ENCODE peak calls at places on chromosome 2, in six cellular contexts. M, G, R, W, K and S are unnamed samples.

GRCh38 chr2:223054193-223054781 is 2.3 kb downstream of the KCNE4 start:
- DNase-seq in M (no peak), G (no peak), R (peak; percentile 71), W (no peak), K (peak; percentile 92), S (no peak)

GRCh38 chr2:144137269-144137668 is 382.6 kb downstream of the ZEB2 start:
- DNase-seq in M (no peak), G (no peak), R (no peak), W (no peak), K (no peak), S (no peak)

GRCh38 chr2:114127372-114127771 is 237.5 kb downstream of the ACTR3 start:
- DNase-seq in M (no peak), G (no peak), R (no peak), W (no peak), K (no peak), S (no peak)

GRCh38 chr2:200300650-200301314 is 5.7 kb upstream of the SPATS2L start:
- DNase-seq in M (peak; percentile 77), G (no peak), R (peak; percentile 45), W (no peak), K (no peak), S (no peak)

GRCh38 chr2:54627973-54628372 is 95.5 kb upstream of the EML6 start:
- DNase-seq in M (no peak), G (no peak), R (no peak), W (no peak), K (no peak), S (no peak)

GRCh38 chr2:160061533-160062282 is 707 bp downstream of the PLA2R1 start:
- DNase-seq in M (no peak), G (no peak), R (no peak), W (no peak), K (no peak), S (no peak)

GRCh38 chr2:237696471-237696870 is 69.1 kb downstream of the LRRFIP1 start:
- DNase-seq in M (no peak), G (no peak), R (no peak), W (no peak), K (no peak), S (no peak)

GRCh38 chr2:66840321-66841014 is 405.5 kb downstream of the MEIS1 start:
- DNase-seq in M (no peak), G (no peak), R (no peak), W (no peak), K (no peak), S (no peak)

GRCh38 chr2:28662468-28663095 is 89.0 kb upstream of the PPP1CB start:
- DNase-seq in M (peak; percentile 23), G (peak; percentile 87), R (peak; percentile 53), W (no peak), K (peak; percentile 91), S (no peak)

GRCh38 chr2:128791983-128792315 is 473.3 kb upstream of the HS6ST1 start:
- DNase-seq in M (no peak), G (no peak), R (no peak), W (no peak), K (no peak), S (no peak)

GRCh38 chr2:26054598-26055348 is 20.9 kb downstream of the RAB10 start:
- DNase-seq in M (no peak), G (no peak), R (no peak), W (no peak), K (no peak), S (no peak)

GRCh38 chr2:8821276-8822217 is 15.9 kb downstream of the KIDINS220 start:
- DNase-seq in M (no peak), G (peak; percentile 47), R (peak; percentile 63), W (no peak), K (peak; percentile 92), S (peak; percentile 58)

GRCh38 chr2:112691761-112692370 is 29.0 kb upstream of the NT5DC4 start:
- DNase-seq in M (peak; percentile 19), G (no peak), R (no peak), W (no peak), K (no peak), S (no peak)

GRCh38 chr2:8239402-8240127 is 442.3 kb upstream of the ID2 start:
- DNase-seq in M (no peak), G (no peak), R (no peak), W (peak; percentile 54), K (no peak), S (no peak)

GRCh38 chr2:163646659-163647058 is 89.1 kb downstream of the FIGN start:
- DNase-seq in M (no peak), G (no peak), R (no peak), W (no peak), K (no peak), S (no peak)

GRCh38 chr2:203949228-203949627 is 12.7 kb downstream of the ICOS start:
- DNase-seq in M (no peak), G (no peak), R (no peak), W (no peak), K (no peak), S (no peak)

GRCh38 chr2:235543126-235543750 is 49.4 kb downstream of the AGAP1 start:
- DNase-seq in M (no peak), G (no peak), R (no peak), W (no peak), K (no peak), S (no peak)

GRCh38 chr2:238165288-238165921 is 6.6 kb downstream of the ERFE start:
- DNase-seq in M (no peak), G (no peak), R (no peak), W (no peak), K (peak; percentile 64), S (no peak)

GRCh38 chr2:128249555-128249954 is 69.1 kb downstream of the HS6ST1 start:
- DNase-seq in M (no peak), G (no peak), R (no peak), W (no peak), K (no peak), S (no peak)

GRCh38 chr2:174780191-174780590 is 15.9 kb upstream of the CHRNA1 start:
- DNase-seq in M (no peak), G (no peak), R (no peak), W (no peak), K (no peak), S (no peak)

GRCh38 chr2:50196775-50197482 is 835.0 kb downstream of the NRXN1 start:
- DNase-seq in M (no peak), G (no peak), R (no peak), W (no peak), K (no peak), S (no peak)

GRCh38 chr2:232816656-232817055 is 40.3 kb upstream of the KCNJ13 start:
- DNase-seq in M (no peak), G (no peak), R (no peak), W (no peak), K (no peak), S (no peak)

GRCh38 chr2:232633413-232634318 is at the start of gene EFHD1:
- DNase-seq in M (peak; percentile 73), G (peak; percentile 46), R (peak; percentile 87), W (peak; percentile 94), K (peak; percentile 93), S (no peak)

GRCh38 chr2:63058742-63059433 is 8.3 kb downstream of the OTX1 start:
- DNase-seq in M (no peak), G (no peak), R (peak; percentile 27), W (peak; percentile 81), K (no peak), S (no peak)

GRCh38 chr2:218010116-218010837 is 7.5 kb upstream of the TNS1 start:
- DNase-seq in M (peak; percentile 25), G (no peak), R (peak; percentile 59), W (peak; percentile 72), K (peak; percentile 85), S (no peak)

GRCh38 chr2:1990724-1991123 is 246.4 kb upstream of the PXDN start:
- DNase-seq in M (peak; percentile 11), G (no peak), R (peak; percentile 74), W (no peak), K (no peak), S (peak; percentile 89)

GRCh38 chr2:1366546-1367134 is 46.6 kb upstream of the TPO start:
- DNase-seq in M (no peak), G (no peak), R (peak; percentile 34), W (no peak), K (no peak), S (peak; percentile 51)

GRCh38 chr2:194294156-194294555 is 1362.9 kb upstream of the SLC39A10 start:
- DNase-seq in M (no peak), G (no peak), R (no peak), W (no peak), K (no peak), S (no peak)

GRCh38 chr2:100752628-100753333 is 67.2 kb upstream of the NPAS2 start:
- DNase-seq in M (peak; percentile 59), G (no peak), R (no peak), W (no peak), K (no peak), S (no peak)
- H3K27ac ChIP-seq in M (peak overlapping the region; percentile 76), G (no peak overlapping the region), R (peak overlapping the region; percentile 8), W (no peak overlapping the region), K (peak overlapping the region; percentile 48), S (no peak overlapping the region)

GRCh38 chr2:85457043-85457442 is 38.5 kb downstream of the SH2D6 start:
- DNase-seq in M (no peak), G (no peak), R (no peak), W (no peak), K (no peak), S (no peak)
- H3K27ac ChIP-seq in M (peak overlapping the region; percentile 77), G (no peak overlapping the region), R (no peak overlapping the region), W (no peak overlapping the region), K (no peak overlapping the region), S (no peak overlapping the region)

GRCh38 chr2:205883965-205884364 is 201.7 kb downstream of the NRP2 start:
- DNase-seq in M (no peak), G (no peak), R (no peak), W (no peak), K (no peak), S (no peak)

GRCh38 chr2:205883026-205883425 is 200.7 kb downstream of the NRP2 start:
- DNase-seq in M (no peak), G (no peak), R (no peak), W (peak; percentile 13), K (no peak), S (no peak)

GRCh38 chr2:205885492-205886099 is 200.4 kb downstream of the INO80D start:
- DNase-seq in M (peak; percentile 81), G (peak; percentile 33), R (peak; percentile 86), W (peak; percentile 92), K (peak; percentile 79), S (peak; percentile 75)

GRCh38 chr2:205889073-205889472 is 196.9 kb downstream of the INO80D start:
- DNase-seq in M (peak; percentile 13), G (no peak), R (no peak), W (no peak), K (no peak), S (no peak)

GRCh38 chr2:205887637-205888036 is 198.3 kb downstream of the INO80D start:
- DNase-seq in M (no peak), G (no peak), R (no peak), W (no peak), K (no peak), S (no peak)
- H3K27ac ChIP-seq in M (no peak overlapping the region), G (no peak overlapping the region), R (no peak overlapping the region), W (no peak overlapping the region), K (no peak overlapping the region), S (no peak overlapping the region)

DNA sequence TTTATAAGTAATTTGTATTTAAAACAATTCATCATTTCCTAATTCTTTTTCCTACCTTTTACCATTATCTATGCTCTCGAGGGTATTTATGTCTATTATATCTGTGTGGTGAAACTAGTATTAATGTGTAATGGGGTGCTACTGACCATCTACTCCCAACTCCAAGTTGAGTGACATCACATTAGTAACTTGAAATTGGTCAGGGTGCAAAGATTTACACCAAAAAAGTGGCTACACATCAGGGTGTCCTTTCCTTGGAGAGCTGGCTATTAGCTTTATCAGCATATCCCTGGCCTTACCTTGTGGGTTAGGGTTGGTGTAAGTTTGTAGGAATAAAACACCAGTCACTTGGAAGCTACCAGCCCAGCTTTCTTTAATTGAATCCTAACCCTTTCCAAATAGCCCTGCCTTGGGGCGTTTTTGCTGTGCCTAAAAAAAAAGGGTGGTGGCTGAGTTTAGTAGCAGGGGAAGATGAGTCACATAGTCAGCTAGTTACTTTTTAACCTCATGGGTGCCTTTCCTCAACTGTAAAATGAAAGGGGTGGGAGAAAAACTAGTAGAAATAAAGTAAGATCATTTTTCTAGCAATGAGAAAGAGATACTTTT is 14.0 kb downstream of the ANXA4 start:
- DNase-seq in M (peak; percentile 86), G (no peak), R (no peak), W (no peak), K (no peak), S (no peak)
- H3K27ac ChIP-seq in M (peak overlapping the region; percentile 91), G (peak overlapping the region; percentile 51), R (peak overlapping the region; percentile 1), W (no peak overlapping the region), K (peak overlapping the region; percentile 70), S (no peak overlapping the region)